ENCODE peak calls at places on chromosomes 3 and 15, in seven cellular contexts. N is stimulated activated CD8-positive, alpha-beta memory T cell treated with anti-CD3 and anti-CD28 coated beads, Interleukin-7, amount 100 ng/mL, for 1 hour; M is MG63; T is stimulated activated CD4-positive, alpha-beta T cell treated with anti-CD3 and anti-CD28 coated beads, Interleukin-2, amount 100 ng/mL, for 48 hours; H is GM13976; S is pancreas; B is RPMI8226. G is an unnamed sample.
A peak's percentile ranks its signal among the peaks of the same experiment; 100 is the strongest.

GRCh38 chr15:43067717-43068461 is 37.9 kb downstream of the UBR1 start:
- DNase-seq in H (peak; percentile 26), B (no peak), S (no peak), T (no peak), N (no peak), M (peak; percentile 7), G (no peak)

GRCh38 chr3:41847679-41848078 is 114.2 kb downstream of the ULK4 start:
- DNase-seq in S (no peak), H (no peak), B (no peak), N (no peak), M (no peak), T (no peak), G (no peak)

GRCh38 chr3:38039899-38040261 is 872 bp downstream of the DLEC1 start:
- DNase-seq in T (peak; percentile 25), M (peak; percentile 31), N (no peak), H (peak; percentile 66), B (peak; percentile 86), S (no peak), G (peak; percentile 84)

GRCh38 chr3:99172736-99173657 is 271.5 kb upstream of the DCBLD2 start:
- DNase-seq in M (peak; percentile 60), N (no peak), H (peak; percentile 37), S (peak; percentile 9), B (peak; percentile 55), T (peak; percentile 19), G (no peak)

GRCh38 chr3:72158639-72159005 is 373.7 kb upstream of the PROK2 start:
- DNase-seq in B (no peak), H (no peak), T (no peak), N (no peak), S (no peak), M (no peak), G (no peak)

GRCh38 chr3:122078235-122078935 is 23.2 kb downstream of the CD86 start:
- DNase-seq in H (no peak), M (no peak), N (no peak), B (no peak), T (no peak), S (no peak), G (no peak)

GRCh38 chr3:195860456-195860855 is 47.9 kb downstream of the TNK2 start:
- DNase-seq in N (no peak), B (no peak), M (no peak), S (no peak), T (no peak), H (no peak), G (no peak)

GRCh38 chr3:138799822-138800221 is 34.9 kb downstream of the PIK3CB start:
- DNase-seq in H (no peak), T (no peak), B (no peak), M (no peak), S (no peak), N (no peak), G (no peak)

GRCh38 chr3:39502838-39503145 is 35.3 kb downstream of the MOBP start:
- DNase-seq in M (no peak), S (no peak), B (no peak), H (no peak), N (no peak), T (no peak), G (no peak)

GRCh38 chr3:194276768-194277546 is 74.2 kb downstream of the CPN2 start:
- DNase-seq in B (no peak), S (peak; percentile 67), H (no peak), N (no peak), M (peak; percentile 98), T (no peak), G (no peak)

GRCh38 chr15:71362556-71362955 is 247.3 kb downstream of the THSD4 start:
- DNase-seq in M (no peak), S (no peak), T (no peak), H (no peak), B (no peak), N (no peak), G (no peak)

GRCh38 chr15:100781061-100781960 is 98.3 kb upstream of the ALDH1A3 start:
- DNase-seq in N (no peak), M (no peak), T (no peak), S (no peak), B (no peak), H (no peak), G (peak; percentile 52)

GRCh38 chr15:57521503-57521902 is 70.2 kb upstream of the MYZAP start:
- DNase-seq in H (no peak), T (no peak), M (no peak), N (no peak), B (peak; percentile 17), S (no peak), G (no peak)

G was measured in ascending aorta.